ENCODE peak calls at places on chromosomes 1 and 21, in six cellular contexts. C, E, G, X, D and S are unnamed samples.

GRCh38 chr1:68180441-68181164 is 51.7 kb downstream of the WLS start:
- DNase-seq in X (no peak), C (no peak), G (no peak), D (no peak), E (no peak), S (no peak)

GRCh38 chr1:238491265-238491664 is 600.5 kb upstream of the ZP4 start:
- DNase-seq in D (no peak), X (no peak), E (no peak), G (no peak), C (no peak), S (no peak)

GRCh38 chr21:26752849-26753248 is 92.4 kb downstream of the ADAMTS1 start:
- DNase-seq in E (no peak), X (no peak), C (no peak), G (no peak), D (no peak), S (no peak)

GRCh38 chr1:181141431-181141910 is 53.0 kb downstream of the IER5 start:
- DNase-seq in X (peak), C (peak), E (no peak), G (no peak), D (no peak), S (peak)

GRCh38 chr1:157152510-157152909 is 14.3 kb upstream of the ETV3 start:
- DNase-seq in X (no peak), C (no peak), G (no peak), D (no peak), E (no peak), S (no peak)

GRCh38 chr1:21904725-21905520 is 32.2 kb downstream of the HSPG2 start:
- DNase-seq in E (no peak), G (no peak), C (peak), D (no peak), X (peak), S (peak)

GRCh38 chr1:32466761-32467160 is 1.9 kb downstream of the ZBTB8B start:
- DNase-seq in G (no peak), C (no peak), D (no peak), E (no peak), X (no peak), S (no peak)

GRCh38 chr1:9424278-9424677 is 115.0 kb upstream of the SLC25A33 start:
- DNase-seq in D (no peak), X (no peak), G (no peak), E (no peak), C (no peak), S (no peak)

GRCh38 chr1:21397813-21398188 is 42.1 kb upstream of the NBPF3 start:
- DNase-seq in D (no peak), C (peak), G (no peak), X (no peak), E (no peak), S (no peak)

GRCh38 chr21:42037943-42038342 is 27.8 kb upstream of the ZBTB21 start:
- DNase-seq in C (no peak), X (no peak), G (no peak), E (no peak), D (no peak), S (no peak)

GRCh38 chr1:248793592-248793991 is 32.1 kb downstream of the SH3BP5L start:
- DNase-seq in G (no peak), C (no peak), D (no peak), E (no peak), X (no peak), S (no peak)

GRCh38 chr21:34707876-34708325 is 39.1 kb downstream of the CLIC6 start:
- DNase-seq in X (no peak), E (peak), D (no peak), C (peak), G (no peak), S (no peak)

GRCh38 chr1:12161662-12162458 is 4.9 kb upstream of the TNFRSF1B start:
- DNase-seq in C (peak), D (peak), E (peak), G (peak), X (peak), S (peak)

GRCh38 chr1:201781447-201781846 is 47.5 kb upstream of the IPO9 start:
- DNase-seq in G (no peak), X (no peak), D (no peak), C (no peak), E (no peak), S (no peak)

GRCh38 chr1:159798893-159799292 is 3.3 kb upstream of the FCRL6 start:
- DNase-seq in E (peak), D (peak), C (peak), X (no peak), G (peak), S (peak)

GRCh38 chr21:33418686-33419085 is 15.5 kb downstream of the IFNGR2 start:
- DNase-seq in E (no peak), G (no peak), D (no peak), C (no peak), X (no peak), S (no peak)